ENCODE peak calls at places on chromosomes 7 and 10, in four cellular contexts. One of them, this sample, is unnamed.

GRCh38 chr10:132397036-132397541 is at the start of gene PWWP2B:
- DNase-seq in A549: no peak
- DNase-seq in H1: no peak
- DNase-seq in HepG2: no peak
- DNase-seq in this sample: peak

GRCh38 chr7:13904689-13905088 is 84.8 kb downstream of the ETV1 start:
- DNase-seq in A549: no peak
- DNase-seq in H1: no peak
- DNase-seq in HepG2: no peak
- DNase-seq in this sample: no peak

GRCh38 chr7:27661776-27662489 is 750 bp downstream of the HIBADH start:
- DNase-seq in A549: no peak
- DNase-seq in H1: no peak
- DNase-seq in HepG2: peak
- DNase-seq in this sample: peak

GRCh38 chr7:103630318-103630717 is 184.3 kb upstream of the SLC26A5 start:
- DNase-seq in A549: no peak
- DNase-seq in H1: no peak
- DNase-seq in HepG2: no peak
- DNase-seq in this sample: peak

GRCh38 chr10:74322565-74322964 is 171.5 kb downstream of the ADK start:
- DNase-seq in A549: no peak
- DNase-seq in H1: no peak
- DNase-seq in HepG2: no peak
- DNase-seq in this sample: no peak

GRCh38 chr10:71725998-71726672 is 6.6 kb upstream of the C10orf105 start:
- DNase-seq in A549: peak
- DNase-seq in H1: no peak
- DNase-seq in HepG2: peak
- DNase-seq in this sample: peak

GRCh38 chr10:81405399-81405798 is 469.6 kb upstream of the NRG3 start:
- DNase-seq in A549: no peak
- DNase-seq in H1: no peak
- DNase-seq in HepG2: no peak
- DNase-seq in this sample: no peak

GRCh38 chr7:54995631-54996340 is 23.0 kb upstream of the EGFR start:
- DNase-seq in A549: peak
- DNase-seq in H1: no peak
- DNase-seq in HepG2: peak
- DNase-seq in this sample: peak

GRCh38 chr7:138499340-138499739 is 39.3 kb downstream of the TRIM24 start:
- DNase-seq in A549: no peak
- DNase-seq in H1: no peak
- DNase-seq in HepG2: no peak
- DNase-seq in this sample: no peak
- TF ChIP-seq KDM1A in A549: no peak
- TF ChIP-seq KDM1A in H1: no peak
- TF ChIP-seq KDM1A in HepG2: no peak
- TF ChIP-seq KDM1A in this sample: no peak

DNA sequence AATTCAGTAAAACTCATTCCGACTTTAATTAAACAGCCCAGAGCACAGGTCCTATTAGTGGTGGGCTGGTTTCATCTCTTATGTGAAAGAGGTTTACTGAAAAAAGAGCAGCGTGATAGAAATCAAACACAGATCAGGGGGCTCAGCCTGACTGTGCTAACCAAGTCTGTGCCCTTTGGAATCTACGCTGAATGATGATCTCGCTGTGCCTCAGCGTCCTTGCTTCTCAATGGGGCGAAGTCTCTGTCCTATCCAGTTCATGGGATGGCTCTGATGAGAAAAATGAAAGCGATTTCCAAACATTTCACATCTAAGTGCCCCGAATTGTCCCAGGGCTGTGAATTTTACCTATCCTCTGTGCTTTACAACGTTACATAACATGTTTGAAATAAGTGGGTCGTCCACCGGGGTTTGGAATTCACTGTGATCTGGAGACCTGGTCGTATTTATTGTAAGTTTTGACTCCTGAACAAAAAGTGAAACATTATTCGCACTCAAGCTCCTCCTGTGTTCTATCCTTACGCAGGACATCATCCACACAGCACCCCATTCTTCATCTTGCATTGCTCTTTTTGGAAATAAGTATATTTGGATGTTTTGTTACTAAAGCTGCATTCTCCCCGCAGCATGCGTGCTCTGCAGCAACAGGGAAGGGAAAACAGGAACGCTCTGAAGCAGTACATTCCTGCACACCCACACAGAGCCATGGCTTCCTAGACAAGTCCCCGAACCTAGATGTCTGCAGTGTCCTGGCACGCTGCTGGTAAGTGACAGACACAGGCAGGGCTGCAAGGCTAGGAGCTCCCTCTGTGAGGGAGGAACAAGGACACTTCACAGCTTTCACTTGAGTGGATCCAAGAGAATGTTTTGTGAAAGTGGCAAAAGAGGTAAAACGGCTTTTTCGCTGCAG is 83.5 kb downstream of the SLC37A3 start:
- DNase-seq in A549: no peak
- DNase-seq in H1: no peak
- DNase-seq in HepG2: no peak
- DNase-seq in this sample: no peak
- TF ChIP-seq KDM1A in A549: no peak
- TF ChIP-seq KDM1A in H1: no peak
- TF ChIP-seq KDM1A in HepG2: peak
- TF ChIP-seq KDM1A in this sample: no peak

DNA sequence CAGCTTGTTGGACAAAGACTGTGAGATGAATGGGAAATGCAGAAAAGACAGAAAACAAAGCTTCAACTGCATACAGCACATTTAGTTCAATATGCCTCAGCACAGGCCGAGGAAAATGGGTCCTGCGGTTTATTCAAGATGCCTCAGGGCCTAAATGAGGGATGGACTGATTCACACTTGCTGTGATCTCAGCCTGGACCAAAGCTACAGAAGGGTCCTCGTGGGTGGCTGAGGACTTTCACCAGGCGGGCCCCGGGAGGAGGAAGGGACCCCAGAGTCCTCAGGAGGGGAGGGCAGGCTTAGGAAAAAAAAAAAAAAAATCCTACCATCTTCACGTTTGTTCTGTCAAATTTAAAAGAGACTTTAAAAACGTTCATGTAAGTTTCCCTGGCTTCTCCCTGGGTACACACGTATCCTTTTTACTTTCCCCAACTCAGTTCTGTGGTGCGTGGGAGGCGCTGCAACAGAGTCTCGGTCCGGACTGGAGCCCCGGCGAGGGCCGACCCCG is 621 bp upstream of the ZNF783 start:
- DNase-seq in A549: no peak
- DNase-seq in H1: no peak
- DNase-seq in HepG2: no peak
- DNase-seq in this sample: no peak
- TF ChIP-seq KDM1A in A549: no peak
- TF ChIP-seq KDM1A in H1: no peak
- TF ChIP-seq KDM1A in HepG2: no peak
- TF ChIP-seq KDM1A in this sample: no peak

DNA sequence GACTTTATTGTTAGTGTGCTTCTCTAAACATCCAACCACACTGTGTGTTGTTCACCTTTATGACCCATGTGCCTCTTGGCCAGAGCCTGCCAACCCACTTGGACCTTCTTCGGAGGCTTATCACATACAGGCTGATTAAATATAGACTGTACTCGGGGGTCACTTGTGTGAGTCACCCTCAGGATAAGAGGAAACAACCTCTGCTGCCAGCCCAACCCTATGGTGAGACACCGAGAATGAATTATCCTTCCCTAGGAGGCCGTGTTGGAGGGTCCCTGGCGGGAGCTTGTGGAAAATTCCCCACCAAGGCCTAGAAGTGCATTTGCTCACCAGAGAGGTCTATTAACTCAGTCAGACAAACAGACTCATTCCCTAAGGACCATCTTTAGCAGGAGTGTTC is 63.0 kb downstream of the FAS start:
- DNase-seq in A549: no peak
- DNase-seq in H1: no peak
- DNase-seq in HepG2: no peak
- DNase-seq in this sample: no peak
- TF ChIP-seq KDM1A in A549: no peak
- TF ChIP-seq KDM1A in H1: no peak
- TF ChIP-seq KDM1A in HepG2: no peak
- TF ChIP-seq KDM1A in this sample: no peak